ENCODE peak calls at places on chromosome 7, in six cellular contexts. R, N, F, H, K and Y are unnamed samples.

GRCh38 chr7:117707080-117707479 is 166.2 kb downstream of the CTTNBP2 start:
- DNase-seq in R (no peak), N (no peak), F (no peak), H (no peak), K (no peak), Y (no peak)

GRCh38 chr7:55206235-55207029 is 158.7 kb upstream of the LANCL2 start:
- DNase-seq in R (no peak), N (no peak), F (no peak), H (no peak), K (no peak), Y (no peak)

GRCh38 chr7:132771301-132771730 is 195.0 kb upstream of the PLXNA4 start:
- DNase-seq in R (no peak), N (peak), F (no peak), H (peak), K (no peak), Y (no peak)

GRCh38 chr7:143299840-143300239 is 11.7 kb downstream of the CASP2 start:
- DNase-seq in R (peak), N (peak), F (no peak), H (no peak), K (peak), Y (no peak)

GRCh38 chr7:24462984-24463383 is 110.3 kb upstream of the PALS2 start:
- DNase-seq in R (no peak), N (no peak), F (no peak), H (no peak), K (no peak), Y (no peak)

GRCh38 chr7:157809863-157810851 is 473.4 kb downstream of the DNAJB6 start:
- DNase-seq in R (no peak), N (no peak), F (no peak), H (no peak), K (no peak), Y (no peak)

GRCh38 chr7:122299624-122299934 is 5.0 kb downstream of the FEZF1 start:
- DNase-seq in R (no peak), N (no peak), F (peak), H (no peak), K (no peak), Y (no peak)

GRCh38 chr7:85471740-85472139 is 284.9 kb upstream of the SEMA3D start:
- DNase-seq in R (no peak), N (no peak), F (no peak), H (no peak), K (no peak), Y (no peak)

GRCh38 chr7:137480824-137481365 is 137.4 kb upstream of the PTN start:
- DNase-seq in R (no peak), N (no peak), F (no peak), H (no peak), K (no peak), Y (no peak)